ENCODE peak calls at places on chromosomes 13 and 19, in nine cellular contexts. I is neural progenitor cell, E is IMR-90, G is endothelial cell of umbilical vein, X is keratinocyte, R is fibroblast of lung, A is mesenchymal stem cell, C is GM23248, Z is PC-3. H is an unnamed sample.

GRCh38 chr13:18949970-18950369 is 231.7 kb downstream of the TUBA3C start:
- DNase-seq in I (no peak), E (no peak), G (no peak), X (no peak), R (no peak), A (no peak), C (no peak), Z (no peak), H (no peak)

GRCh38 chr19:19459707-19460251 is 54.3 kb downstream of the GATAD2A start:
- DNase-seq in I (no peak), E (peak; percentile 87), G (peak; percentile 73), X (no peak), R (peak; percentile 76), A (peak; percentile 89), C (peak; percentile 89), Z (peak; percentile 79), H (no peak)

GRCh38 chr19:55341191-55342043 is 1.7 kb downstream of the KMT5C start:
- DNase-seq in I (peak; percentile 93), E (peak; percentile 33), G (peak; percentile 11), X (no peak), R (peak; percentile 52), A (peak; percentile 65), C (peak; percentile 84), Z (peak; percentile 62), H (peak; percentile 65)

GRCh38 chr19:19613456-19613855 is 5.0 kb downstream of the PBX4 start:
- DNase-seq in I (no peak), E (no peak), G (no peak), X (peak; percentile 63), R (peak; percentile 29), A (no peak), C (peak; percentile 71), Z (peak; percentile 91), H (peak; percentile 67)

GRCh38 chr13:36848228-36848982 is 29.4 kb downstream of the RFXAP start:
- DNase-seq in I (peak; percentile 32), E (peak; percentile 19), G (peak; percentile 22), X (no peak), R (no peak), A (no peak), C (peak; percentile 45), Z (no peak), H (no peak)

GRCh38 chr13:59888408-59888807 is 275.3 kb downstream of the DIAPH3 start:
- DNase-seq in I (no peak), E (no peak), G (no peak), X (no peak), R (no peak), A (no peak), C (no peak), Z (no peak), H (no peak)

GRCh38 chr19:22806418-22806817 is 22.5 kb upstream of the ZNF99 start:
- DNase-seq in I (no peak), E (no peak), G (no peak), X (no peak), R (no peak), A (no peak), C (no peak), Z (no peak), H (no peak)

GRCh38 chr19:34365463-34366401 is 736 bp downstream of the GPI start:
- DNase-seq in I (peak; percentile 57), E (peak; percentile 32), G (peak; percentile 40), X (no peak), R (peak; percentile 41), A (peak; percentile 54), C (peak; percentile 72), Z (peak; percentile 14), H (peak; percentile 31)

GRCh38 chr13:111514646-111515617 is 194.5 kb downstream of the TEX29 start:
- DNase-seq in I (no peak), E (no peak), G (no peak), X (no peak), R (no peak), A (no peak), C (no peak), Z (no peak), H (no peak)

GRCh38 chr19:54684537-54684936 is 21.8 kb downstream of the LILRB4 start:
- DNase-seq in I (peak; percentile 53), E (no peak), G (no peak), X (no peak), R (peak; percentile 2), A (no peak), C (peak; percentile 38), Z (peak; percentile 66), H (peak; percentile 11)

GRCh38 chr19:50465986-50466771 is 10.1 kb upstream of the EMC10 start:
- DNase-seq in I (peak; percentile 82), E (no peak), G (no peak), X (no peak), R (peak; percentile 4), A (peak; percentile 14), C (peak; percentile 30), Z (peak; percentile 29), H (no peak)

GRCh38 chr19:934865-935422 is 9.1 kb downstream of the ARID3A start:
- DNase-seq in I (no peak), E (peak; percentile 49), G (peak; percentile 93), X (no peak), R (peak; percentile 74), A (no peak), C (peak; percentile 71), Z (peak; percentile 68), H (no peak)

GRCh38 chr13:98797456-98797855 is 45.0 kb upstream of the SLC15A1 start:
- DNase-seq in I (no peak), E (no peak), G (no peak), X (no peak), R (peak; percentile 52), A (peak; percentile 14), C (no peak), Z (no peak), H (no peak)

GRCh38 chr13:61039302-61039701 is 376.3 kb downstream of the PCDH20 start:
- DNase-seq in I (no peak), E (no peak), G (no peak), X (no peak), R (no peak), A (no peak), C (no peak), Z (no peak), H (no peak)

DNA sequence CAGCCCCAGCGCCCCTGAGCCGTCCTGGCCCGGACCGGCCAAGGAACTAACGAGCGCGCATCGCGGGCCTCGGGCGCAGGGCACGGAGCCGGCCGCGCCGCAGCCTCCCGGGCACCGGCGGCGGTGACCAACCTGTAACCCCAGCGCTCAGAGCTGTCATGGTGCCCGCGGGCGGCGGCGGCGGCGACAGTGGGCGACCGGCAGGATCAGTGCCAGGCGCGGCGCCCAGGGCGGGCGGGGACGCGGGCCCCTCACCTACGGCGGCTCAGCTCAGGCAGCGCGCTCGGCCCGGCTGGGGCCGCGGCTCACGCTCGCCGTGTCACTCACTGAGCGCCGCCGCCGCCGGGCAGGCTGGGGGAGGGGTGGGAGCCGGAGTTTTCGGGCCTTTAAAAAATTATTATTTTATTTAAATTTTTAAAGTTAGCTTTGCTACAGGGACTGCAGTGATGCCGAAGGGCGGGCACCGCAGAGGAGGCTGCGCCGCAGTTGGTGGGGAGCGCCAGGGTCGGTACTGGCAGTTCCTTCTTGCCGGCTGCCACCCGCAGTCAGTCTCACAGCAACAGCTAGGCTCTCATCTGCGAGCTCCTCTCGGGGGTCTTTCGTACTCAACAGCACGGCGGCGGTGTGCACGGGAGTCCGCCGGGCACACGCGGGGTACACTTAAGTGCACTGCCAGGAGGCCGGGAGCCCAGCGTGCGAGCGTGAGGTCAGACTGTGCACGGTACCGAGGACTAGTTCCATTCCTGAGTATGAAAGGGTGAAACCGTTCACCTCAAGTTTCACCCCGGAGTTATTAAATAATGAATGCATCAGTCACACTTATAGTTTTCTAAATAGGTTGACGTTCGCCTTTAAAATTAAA is at the start of gene NALCN:
- DNase-seq in I (peak; percentile 71), E (no peak), G (peak; percentile 49), X (no peak), R (peak; percentile 30), A (peak; percentile 30), C (peak; percentile 69), Z (peak; percentile 39), H (peak; percentile 14)
- H2AFZ ChIP-seq in I (peak within 1 kb of the TSS; percentile 88), E (peak within 1 kb of the TSS; percentile 98), G (peak within 1 kb of the TSS; percentile 84), X (peak within 1 kb of the TSS; percentile 87), R (peak within 1 kb of the TSS; percentile 89), A (peak within 1 kb of the TSS; percentile 59), C (peak within 1 kb of the TSS; percentile 97), Z (peak within 1 kb of the TSS; percentile 92), H (peak within 1 kb of the TSS; percentile 99)

GRCh38 chr19:43574424-43575155 is 737 bp downstream of the XRCC1 start:
- DNase-seq in I (peak; percentile 38), E (peak; percentile 35), G (peak; percentile 73), X (no peak), R (peak; percentile 76), A (no peak), C (peak; percentile 60), Z (no peak), H (peak; percentile 32)
- H2AFZ ChIP-seq in I (peak overlapping the region; percentile 59), E (peak overlapping the region; percentile 98), G (peak overlapping the region; percentile 49), X (peak overlapping the region; percentile 25), R (peak overlapping the region; percentile 46), A (no peak overlapping the region), C (peak overlapping the region; percentile 99), Z (peak overlapping the region; percentile 100), H (peak overlapping the region; percentile 99)

GRCh38 chr13:51336746-51337145 is 2.7 kb upstream of the SERPINE3 start:
- DNase-seq in I (no peak), E (no peak), G (no peak), X (no peak), R (no peak), A (no peak), C (no peak), Z (no peak), H (no peak)
- H2AFZ ChIP-seq in I (no peak overlapping the region), E (no peak overlapping the region), G (no peak overlapping the region), X (no peak overlapping the region), R (no peak overlapping the region), A (no peak overlapping the region), C (no peak overlapping the region), Z (no peak overlapping the region), H (no peak overlapping the region)

DNA sequence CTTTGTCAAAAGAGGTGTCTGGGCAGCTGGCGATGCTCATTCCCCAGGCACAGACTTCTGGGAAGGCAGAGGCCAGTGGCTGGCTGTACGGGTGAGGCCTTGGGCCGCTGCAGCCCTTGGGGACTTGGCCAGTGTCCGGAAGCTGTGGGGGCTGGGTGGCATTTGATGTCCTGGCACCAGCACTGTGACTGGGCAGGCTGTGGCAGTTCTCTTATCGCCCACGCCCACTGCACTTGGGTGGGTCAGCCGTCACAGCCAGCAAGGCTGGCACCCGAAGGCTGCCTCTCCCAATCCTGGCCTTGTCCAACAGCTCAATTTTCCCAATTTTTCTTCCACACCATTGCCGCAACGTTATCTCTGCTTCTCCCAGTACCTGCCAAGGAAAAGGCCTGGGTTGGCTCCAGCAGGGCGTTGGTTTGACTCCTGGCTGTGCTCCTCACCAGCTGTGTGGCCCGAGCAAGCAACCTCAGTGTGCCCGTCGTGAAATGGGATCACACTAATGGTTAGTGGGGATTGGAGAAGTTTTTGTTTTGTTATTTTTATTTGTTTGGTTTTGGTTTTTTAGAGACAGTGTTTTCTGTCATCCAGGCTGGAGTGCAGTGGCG is 12.7 kb upstream of the SLC44A2 start:
- DNase-seq in I (no peak), E (no peak), G (no peak), X (no peak), R (peak; percentile 38), A (no peak), C (peak; percentile 35), Z (no peak), H (no peak)
- H2AFZ ChIP-seq in I (no peak overlapping the region), E (peak overlapping the region; percentile 16), G (no peak overlapping the region), X (peak overlapping the region; percentile 82), R (peak overlapping the region; percentile 20), A (no peak overlapping the region), C (peak overlapping the region; percentile 59), Z (no peak overlapping the region), H (peak overlapping the region; percentile 84)

H was measured in mammary epithelial cell.